ENCODE peak calls at places on chromosomes 1 and 21, in four cellular contexts. I, T, X and J are unnamed samples.

GRCh38 chr1:58401991-58402390 is 144.5 kb downstream of the OMA1 start:
- DNase-seq in I (peak), T (no peak), X (peak), J (peak)

GRCh38 chr1:23793861-23794731 is 3.2 kb downstream of the LYPLA2 start:
- DNase-seq in I (no peak), T (no peak), X (no peak), J (no peak)

GRCh38 chr1:38600905-38601304 is 258.7 kb downstream of the RRAGC start:
- DNase-seq in I (no peak), T (no peak), X (no peak), J (no peak)

GRCh38 chr1:115193026-115193425 is 103.7 kb upstream of the TSPAN2 start:
- DNase-seq in I (no peak), T (no peak), X (no peak), J (no peak)

GRCh38 chr1:117401761-117402160 is 34.5 kb downstream of the MAN1A2 start:
- DNase-seq in I (no peak), T (no peak), X (no peak), J (no peak)

GRCh38 chr21:19507682-19508260 is 1104.2 kb upstream of the TMPRSS15 start:
- DNase-seq in I (no peak), T (no peak), X (peak), J (peak)

GRCh38 chr1:154953611-154954038 is 2.3 kb downstream of the PBXIP1 start:
- DNase-seq in I (no peak), T (no peak), X (no peak), J (no peak)

GRCh38 chr1:39910263-39910662 is 8.5 kb upstream of the MYCL start:
- DNase-seq in I (no peak), T (no peak), X (no peak), J (no peak)

GRCh38 chr21:41825216-41825615 is 53.9 kb downstream of the PRDM15 start:
- DNase-seq in I (no peak), T (no peak), X (no peak), J (no peak)

GRCh38 chr21:17492415-17493168 is 20.3 kb upstream of the CXADR start:
- DNase-seq in I (no peak), T (no peak), X (peak), J (peak)

GRCh38 chr1:41314781-41315481 is 46.3 kb upstream of the FOXO6 start:
- DNase-seq in I (peak), T (no peak), X (peak), J (peak)

GRCh38 chr1:98325646-98326441 is 335.7 kb upstream of the SNX7 start:
- DNase-seq in I (peak), T (no peak), X (peak), J (peak)

GRCh38 chr1:197464039-197464438 is 196.0 kb downstream of the CRB1 start:
- DNase-seq in I (peak), T (no peak), X (peak), J (peak)

GRCh38 chr1:119673171-119673940 is 25.3 kb upstream of the ZNF697 start:
- DNase-seq in I (peak), T (no peak), X (no peak), J (peak)

GRCh38 chr1:40050863-40051262 is 10.3 kb downstream of the CAP1 start:
- DNase-seq in I (no peak), T (no peak), X (no peak), J (no peak)

GRCh38 chr1:2935766-2936390 is 85.4 kb upstream of the ACTRT2 start:
- DNase-seq in I (no peak), T (no peak), X (no peak), J (no peak)

GRCh38 chr1:80054129-80054528 is 1047.6 kb upstream of the ADGRL4 start:
- DNase-seq in I (peak), T (no peak), X (peak), J (peak)

GRCh38 chr1:42765271-42765670 is 1.6 kb downstream of the P3H1 start:
- DNase-seq in I (peak), T (no peak), X (no peak), J (peak)

GRCh38 chr21:35904995-35905972 is 155.0 kb downstream of the SETD4 start:
- DNase-seq in I (no peak), T (no peak), X (peak), J (no peak)

GRCh38 chr1:224851210-224851849 is 78.1 kb upstream of the DNAH14 start:
- DNase-seq in I (peak), T (peak), X (peak), J (peak)

GRCh38 chr1:52674497-52675384 is 23.4 kb downstream of the COA7 start:
- DNase-seq in I (no peak), T (no peak), X (no peak), J (peak)

GRCh38 chr21:43273708-43274021 is 104.9 kb downstream of the CRYAA start:
- DNase-seq in I (no peak), T (no peak), X (no peak), J (no peak)

GRCh38 chr1:156385534-156386031 is 16.6 kb downstream of the RHBG start:
- DNase-seq in I (peak), T (peak), X (peak), J (peak)

GRCh38 chr1:234989479-234990327 is 138.9 kb downstream of the TOMM20 start:
- DNase-seq in I (no peak), T (no peak), X (peak), J (no peak)

GRCh38 chr1:91513160-91513559 is 12.5 kb downstream of the CDC7 start:
- DNase-seq in I (peak), T (no peak), X (peak), J (peak)

GRCh38 chr1:109226078-109226445 is 12.3 kb downstream of the SARS1 start:
- DNase-seq in I (no peak), T (no peak), X (no peak), J (no peak)

GRCh38 chr1:21655748-21656147 is 13.4 kb downstream of the RAP1GAP start:
- DNase-seq in I (no peak), T (no peak), X (no peak), J (peak)

GRCh38 chr1:65429078-65429477 is 8.6 kb downstream of the LEPR start:
- DNase-seq in I (no peak), T (no peak), X (no peak), J (no peak)

GRCh38 chr1:65432918-65433317 is 12.4 kb downstream of the LEPR start:
- DNase-seq in I (no peak), T (no peak), X (no peak), J (no peak)

GRCh38 chr1:65434255-65434654 is 13.8 kb downstream of the LEPR start:
- DNase-seq in I (no peak), T (no peak), X (no peak), J (peak)

GRCh38 chr1:65429806-65430205 is 9.3 kb downstream of the LEPR start:
- DNase-seq in I (peak), T (no peak), X (peak), J (peak)

GRCh38 chr1:65431111-65431705 is 10.7 kb downstream of the LEPR start:
- DNase-seq in I (peak), T (no peak), X (peak), J (peak)
- TF ChIP-seq CTCF in I (peak), T (peak), X (peak), J (peak)

GRCh38 chr1:9722378-9722749 is 70.8 kb downstream of the PIK3CD start:
- DNase-seq in I (no peak), T (no peak), X (no peak), J (no peak)

GRCh38 chr1:9720785-9721605 is 69.5 kb downstream of the PIK3CD start:
- DNase-seq in I (no peak), T (no peak), X (no peak), J (no peak)

GRCh38 chr1:9718006-9718680 is 66.6 kb downstream of the PIK3CD start:
- DNase-seq in I (no peak), T (no peak), X (no peak), J (no peak)

GRCh38 chr1:9721606-9722377 is 70.3 kb downstream of the PIK3CD start:
- DNase-seq in I (no peak), T (peak), X (no peak), J (peak)

GRCh38 chr1:9719978-9720722 is 68.6 kb downstream of the PIK3CD start:
- DNase-seq in I (no peak), T (no peak), X (no peak), J (no peak)
- TF ChIP-seq CTCF in I (no peak), T (no peak), X (no peak), J (no peak)

DNA sequence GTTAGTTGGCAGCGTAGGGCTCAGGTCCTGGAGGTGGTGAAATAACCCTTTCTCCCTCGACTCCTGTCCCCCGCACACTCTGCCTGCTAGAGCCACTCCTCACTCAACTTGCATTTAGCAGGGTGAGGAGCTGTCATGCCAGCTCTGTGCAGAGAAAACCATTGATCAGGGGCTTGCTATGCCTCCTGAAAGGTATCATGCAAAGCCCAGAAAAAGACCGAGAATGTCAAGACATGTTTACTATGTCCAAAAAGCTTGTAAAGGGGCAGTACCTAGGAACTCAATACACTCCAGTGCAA is 18.0 kb downstream of the ALDH4A1 start:
- DNase-seq in I (no peak), T (no peak), X (no peak), J (no peak)
- TF ChIP-seq CTCF in I (no peak), T (no peak), X (no peak), J (no peak)

DNA sequence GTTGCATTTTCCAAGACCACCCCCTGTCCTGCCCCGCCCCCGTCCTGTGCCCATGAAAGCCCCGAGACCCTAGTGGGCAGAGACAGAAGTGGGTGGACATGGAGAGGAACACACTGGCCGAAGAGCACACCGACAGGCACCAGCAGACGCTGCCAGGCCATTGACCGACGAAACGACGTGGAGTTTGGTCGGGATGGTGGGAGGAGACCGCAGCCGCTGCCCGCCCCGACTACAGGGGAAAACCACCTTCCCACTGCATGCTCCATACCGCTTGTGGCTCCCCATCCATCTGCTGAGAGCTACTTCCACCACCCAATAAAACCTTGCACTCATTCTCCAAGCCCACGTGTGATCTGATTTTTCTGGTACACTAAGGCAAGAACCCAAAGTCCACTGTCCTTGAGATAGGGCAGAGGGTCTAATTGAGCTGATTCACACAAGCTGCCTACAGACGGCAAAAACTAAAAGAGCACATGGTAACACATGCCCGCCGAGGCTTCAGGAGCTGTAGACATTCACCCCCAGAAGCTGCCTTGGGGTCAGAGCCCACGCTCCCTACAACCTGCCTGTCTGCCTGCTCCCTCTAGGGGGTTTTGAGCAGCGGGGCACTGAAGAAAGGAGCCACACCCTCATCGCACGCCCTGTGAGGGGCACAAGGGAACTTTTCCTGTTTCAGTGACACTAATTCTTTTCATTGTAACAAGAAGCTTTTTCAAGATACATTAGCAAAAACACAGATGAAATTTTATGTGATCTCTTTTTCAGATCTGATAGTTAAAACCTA is 81.2 kb upstream of the RAB3GAP2 start:
- DNase-seq in I (no peak), T (no peak), X (no peak), J (no peak)
- TF ChIP-seq CTCF in I (no peak), T (no peak), X (no peak), J (no peak)